ENCODE peak calls at places on chromosomes 2 and 18, in nine cellular contexts. One of them, this sample, is unnamed.

GRCh38 chr2:54258171-54258570 is 2.1 kb upstream of the TSPYL6 start:
- DNase-seq in GM20000: no peak
- DNase-seq in HFF-Myc: no peak
- DNase-seq in BJ: no peak
- DNase-seq in OCI-LY7: no peak
- DNase-seq in IMR-90: peak
- DNase-seq in adrenal gland: no peak
- DNase-seq in dorsolateral prefrontal cortex: no peak
- DNase-seq in K562: no peak
- DNase-seq in this sample: no peak

GRCh38 chr2:165803123-165803760 is 9.2 kb upstream of the GALNT3 start:
- DNase-seq in GM20000: no peak
- DNase-seq in HFF-Myc: no peak
- DNase-seq in BJ: no peak
- DNase-seq in OCI-LY7: no peak
- DNase-seq in IMR-90: peak
- DNase-seq in adrenal gland: no peak
- DNase-seq in dorsolateral prefrontal cortex: no peak
- DNase-seq in K562: no peak
- DNase-seq in this sample: no peak

GRCh38 chr2:201768918-201769317 is 11.8 kb downstream of the ALS2 start:
- DNase-seq in GM20000: no peak
- DNase-seq in HFF-Myc: no peak
- DNase-seq in BJ: no peak
- DNase-seq in OCI-LY7: no peak
- DNase-seq in IMR-90: peak
- DNase-seq in adrenal gland: no peak
- DNase-seq in dorsolateral prefrontal cortex: no peak
- DNase-seq in K562: no peak
- DNase-seq in this sample: no peak

GRCh38 chr18:13452448-13452811 is 233.9 kb downstream of the LDLRAD4 start:
- DNase-seq in GM20000: no peak
- DNase-seq in HFF-Myc: no peak
- DNase-seq in BJ: peak
- DNase-seq in OCI-LY7: no peak
- DNase-seq in IMR-90: peak
- DNase-seq in adrenal gland: peak
- DNase-seq in dorsolateral prefrontal cortex: no peak
- DNase-seq in K562: no peak
- DNase-seq in this sample: no peak

GRCh38 chr2:161552015-161552414 is 72.2 kb upstream of the SLC4A10 start:
- DNase-seq in GM20000: no peak
- DNase-seq in HFF-Myc: no peak
- DNase-seq in BJ: no peak
- DNase-seq in OCI-LY7: no peak
- DNase-seq in IMR-90: no peak
- DNase-seq in adrenal gland: no peak
- DNase-seq in dorsolateral prefrontal cortex: no peak
- DNase-seq in K562: no peak
- DNase-seq in this sample: no peak

GRCh38 chr2:211085056-211085680 is 528.8 kb downstream of the CPS1 start:
- DNase-seq in GM20000: peak
- DNase-seq in HFF-Myc: no peak
- DNase-seq in BJ: no peak
- DNase-seq in OCI-LY7: peak
- DNase-seq in IMR-90: peak
- DNase-seq in adrenal gland: no peak
- DNase-seq in dorsolateral prefrontal cortex: no peak
- DNase-seq in K562: peak
- DNase-seq in this sample: no peak

GRCh38 chr2:72934683-72935610 is 17.6 kb downstream of the EMX1 start:
- DNase-seq in GM20000: peak
- DNase-seq in HFF-Myc: no peak
- DNase-seq in BJ: no peak
- DNase-seq in OCI-LY7: peak
- DNase-seq in IMR-90: no peak
- DNase-seq in adrenal gland: no peak
- DNase-seq in dorsolateral prefrontal cortex: no peak
- DNase-seq in K562: peak
- DNase-seq in this sample: no peak

GRCh38 chr2:37984589-37984988 is 59.5 kb downstream of the RMDN2 start:
- DNase-seq in GM20000: no peak
- DNase-seq in HFF-Myc: no peak
- DNase-seq in BJ: no peak
- DNase-seq in OCI-LY7: no peak
- DNase-seq in IMR-90: peak
- DNase-seq in adrenal gland: no peak
- DNase-seq in dorsolateral prefrontal cortex: no peak
- DNase-seq in K562: no peak
- DNase-seq in this sample: no peak

GRCh38 chr2:226447896-226448295 is 351.7 kb downstream of the IRS1 start:
- DNase-seq in GM20000: no peak
- DNase-seq in HFF-Myc: no peak
- DNase-seq in BJ: no peak
- DNase-seq in OCI-LY7: no peak
- DNase-seq in IMR-90: peak
- DNase-seq in adrenal gland: no peak
- DNase-seq in dorsolateral prefrontal cortex: no peak
- DNase-seq in K562: no peak
- DNase-seq in this sample: no peak

GRCh38 chr2:155547571-155547970 is 785.0 kb downstream of the NR4A2 start:
- DNase-seq in GM20000: no peak
- DNase-seq in HFF-Myc: no peak
- DNase-seq in BJ: no peak
- DNase-seq in OCI-LY7: no peak
- DNase-seq in IMR-90: no peak
- DNase-seq in adrenal gland: no peak
- DNase-seq in dorsolateral prefrontal cortex: no peak
- DNase-seq in K562: no peak
- DNase-seq in this sample: no peak

GRCh38 chr2:237982039-237982725 is 15.4 kb downstream of the UBE2F start:
- DNase-seq in GM20000: no peak
- DNase-seq in HFF-Myc: no peak
- DNase-seq in BJ: no peak
- DNase-seq in OCI-LY7: no peak
- DNase-seq in IMR-90: no peak
- DNase-seq in adrenal gland: no peak
- DNase-seq in dorsolateral prefrontal cortex: no peak
- DNase-seq in K562: no peak
- DNase-seq in this sample: no peak

GRCh38 chr2:237983922-237984321 is 17.1 kb downstream of the UBE2F start:
- DNase-seq in GM20000: no peak
- DNase-seq in HFF-Myc: no peak
- DNase-seq in BJ: no peak
- DNase-seq in OCI-LY7: no peak
- DNase-seq in IMR-90: no peak
- DNase-seq in adrenal gland: no peak
- DNase-seq in dorsolateral prefrontal cortex: no peak
- DNase-seq in K562: no peak
- DNase-seq in this sample: no peak

DNA sequence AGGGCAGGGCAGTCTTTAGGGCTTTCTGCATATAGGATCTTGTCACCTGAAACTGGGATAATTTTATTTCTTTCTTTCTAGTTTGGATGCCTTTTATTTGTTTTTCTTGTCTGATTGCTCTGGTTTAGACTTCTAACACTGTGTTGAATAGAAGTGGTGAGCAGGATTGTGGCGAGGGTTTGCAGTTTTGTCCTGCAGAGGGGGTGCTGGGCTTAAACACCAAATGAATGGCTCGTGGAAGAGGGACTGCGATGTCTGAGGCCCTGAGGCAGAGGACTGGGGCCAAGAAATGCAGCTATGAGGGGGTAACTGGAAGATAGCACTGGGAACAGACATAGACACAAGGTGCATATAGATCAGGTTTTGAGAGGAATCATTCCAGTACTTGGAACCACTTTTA is 20.4 kb downstream of the UBE2F start:
- DNase-seq in GM20000: no peak
- DNase-seq in HFF-Myc: no peak
- DNase-seq in BJ: no peak
- DNase-seq in OCI-LY7: no peak
- DNase-seq in IMR-90: no peak
- DNase-seq in adrenal gland: no peak
- DNase-seq in dorsolateral prefrontal cortex: no peak
- DNase-seq in K562: no peak
- DNase-seq in this sample: no peak
- TF ChIP-seq CTCF in GM20000: no peak
- TF ChIP-seq CTCF in HFF-Myc: peak
- TF ChIP-seq CTCF in BJ: no peak
- TF ChIP-seq CTCF in OCI-LY7: no peak
- TF ChIP-seq CTCF in IMR-90: no peak
- TF ChIP-seq CTCF in adrenal gland: no peak
- TF ChIP-seq CTCF in dorsolateral prefrontal cortex: no peak
- TF ChIP-seq CTCF in K562: no peak
- TF ChIP-seq CTCF in this sample: no peak

GRCh38 chr2:173130521-173131467 is 55.1 kb downstream of the MAP3K20 start:
- DNase-seq in GM20000: no peak
- DNase-seq in HFF-Myc: no peak
- DNase-seq in BJ: no peak
- DNase-seq in OCI-LY7: no peak
- DNase-seq in IMR-90: no peak
- DNase-seq in adrenal gland: no peak
- DNase-seq in dorsolateral prefrontal cortex: no peak
- DNase-seq in K562: no peak
- DNase-seq in this sample: no peak
- TF ChIP-seq CTCF in GM20000: no peak
- TF ChIP-seq CTCF in HFF-Myc: no peak
- TF ChIP-seq CTCF in BJ: no peak
- TF ChIP-seq CTCF in OCI-LY7: no peak
- TF ChIP-seq CTCF in IMR-90: no peak
- TF ChIP-seq CTCF in adrenal gland: no peak
- TF ChIP-seq CTCF in dorsolateral prefrontal cortex: no peak
- TF ChIP-seq CTCF in K562: no peak
- TF ChIP-seq CTCF in this sample: no peak

DNA sequence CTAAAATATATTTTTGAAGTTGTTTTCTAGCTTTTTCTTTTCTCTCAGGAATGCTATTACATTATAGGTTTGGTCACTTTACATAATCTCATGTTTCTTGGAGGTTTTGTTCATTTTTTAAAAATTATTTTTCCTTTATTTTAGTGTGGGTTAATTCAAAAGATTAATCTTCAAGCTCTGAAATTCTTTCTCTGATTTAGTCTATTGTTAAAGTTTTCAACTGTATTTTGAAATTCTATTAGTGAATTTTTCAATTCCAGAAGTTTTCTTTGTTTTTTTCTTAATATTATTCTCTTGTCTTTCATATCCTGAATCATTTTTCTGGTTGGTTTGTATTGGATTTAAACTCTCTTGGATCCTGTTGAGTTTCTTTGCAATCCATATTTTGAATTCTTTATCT is 80.4 kb downstream of the MSTN start:
- DNase-seq in GM20000: no peak
- DNase-seq in HFF-Myc: no peak
- DNase-seq in BJ: no peak
- DNase-seq in OCI-LY7: no peak
- DNase-seq in IMR-90: no peak
- DNase-seq in adrenal gland: no peak
- DNase-seq in dorsolateral prefrontal cortex: no peak
- DNase-seq in K562: no peak
- DNase-seq in this sample: no peak
- TF ChIP-seq CTCF in GM20000: no peak
- TF ChIP-seq CTCF in HFF-Myc: no peak
- TF ChIP-seq CTCF in BJ: no peak
- TF ChIP-seq CTCF in OCI-LY7: no peak
- TF ChIP-seq CTCF in IMR-90: no peak
- TF ChIP-seq CTCF in adrenal gland: no peak
- TF ChIP-seq CTCF in dorsolateral prefrontal cortex: no peak
- TF ChIP-seq CTCF in K562: no peak
- TF ChIP-seq CTCF in this sample: no peak

GRCh38 chr2:68225119-68225632 is 27.2 kb downstream of the PPP3R1 start:
- DNase-seq in GM20000: no peak
- DNase-seq in HFF-Myc: peak
- DNase-seq in BJ: no peak
- DNase-seq in OCI-LY7: peak
- DNase-seq in IMR-90: peak
- DNase-seq in adrenal gland: no peak
- DNase-seq in dorsolateral prefrontal cortex: no peak
- DNase-seq in K562: peak
- DNase-seq in this sample: no peak
- TF ChIP-seq CTCF in GM20000: no peak
- TF ChIP-seq CTCF in HFF-Myc: peak
- TF ChIP-seq CTCF in BJ: no peak
- TF ChIP-seq CTCF in OCI-LY7: peak
- TF ChIP-seq CTCF in IMR-90: peak
- TF ChIP-seq CTCF in adrenal gland: no peak
- TF ChIP-seq CTCF in dorsolateral prefrontal cortex: no peak
- TF ChIP-seq CTCF in K562: peak
- TF ChIP-seq CTCF in this sample: peak

GRCh38 chr2:181570833-181571661 is 85.9 kb downstream of the CERKL start:
- DNase-seq in GM20000: no peak
- DNase-seq in HFF-Myc: no peak
- DNase-seq in BJ: no peak
- DNase-seq in OCI-LY7: no peak
- DNase-seq in IMR-90: peak
- DNase-seq in adrenal gland: no peak
- DNase-seq in dorsolateral prefrontal cortex: no peak
- DNase-seq in K562: no peak
- DNase-seq in this sample: no peak
- TF ChIP-seq CTCF in GM20000: no peak
- TF ChIP-seq CTCF in HFF-Myc: no peak
- TF ChIP-seq CTCF in BJ: peak
- TF ChIP-seq CTCF in OCI-LY7: peak
- TF ChIP-seq CTCF in IMR-90: peak
- TF ChIP-seq CTCF in adrenal gland: no peak
- TF ChIP-seq CTCF in dorsolateral prefrontal cortex: no peak
- TF ChIP-seq CTCF in K562: no peak
- TF ChIP-seq CTCF in this sample: peak

GRCh38 chr2:16405551-16405950 is 260.1 kb downstream of the CYRIA start:
- DNase-seq in GM20000: no peak
- DNase-seq in HFF-Myc: no peak
- DNase-seq in BJ: no peak
- DNase-seq in OCI-LY7: no peak
- DNase-seq in IMR-90: no peak
- DNase-seq in adrenal gland: no peak
- DNase-seq in dorsolateral prefrontal cortex: no peak
- DNase-seq in K562: no peak
- DNase-seq in this sample: no peak
- TF ChIP-seq CTCF in GM20000: no peak
- TF ChIP-seq CTCF in HFF-Myc: no peak
- TF ChIP-seq CTCF in BJ: no peak
- TF ChIP-seq CTCF in OCI-LY7: no peak
- TF ChIP-seq CTCF in IMR-90: no peak
- TF ChIP-seq CTCF in adrenal gland: no peak
- TF ChIP-seq CTCF in dorsolateral prefrontal cortex: no peak
- TF ChIP-seq CTCF in K562: no peak
- TF ChIP-seq CTCF in this sample: no peak

DNA sequence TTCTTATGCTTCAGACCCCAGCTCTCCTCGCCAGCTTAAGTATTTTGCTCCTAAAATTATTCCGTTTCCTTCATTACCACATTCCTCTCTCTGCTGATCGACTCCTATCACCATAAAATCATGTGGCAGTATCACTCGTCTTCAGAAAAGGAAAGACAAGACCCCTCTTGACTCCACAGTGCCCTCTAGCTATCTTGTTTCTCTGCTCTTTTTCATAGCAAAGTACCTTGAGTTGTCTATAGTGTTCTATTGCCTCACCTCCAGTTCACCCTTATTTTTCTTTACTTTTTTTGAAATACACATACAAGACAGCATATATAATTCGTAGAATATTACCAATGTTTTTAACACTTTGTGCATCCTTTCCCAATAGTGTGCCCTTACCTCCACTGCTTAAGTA is 273.2 kb upstream of the SIX3 start:
- DNase-seq in GM20000: peak
- DNase-seq in HFF-Myc: no peak
- DNase-seq in BJ: no peak
- DNase-seq in OCI-LY7: peak
- DNase-seq in IMR-90: no peak
- DNase-seq in adrenal gland: no peak
- DNase-seq in dorsolateral prefrontal cortex: no peak
- DNase-seq in K562: no peak
- DNase-seq in this sample: no peak
- TF ChIP-seq CTCF in GM20000: peak
- TF ChIP-seq CTCF in HFF-Myc: peak
- TF ChIP-seq CTCF in BJ: peak
- TF ChIP-seq CTCF in OCI-LY7: peak
- TF ChIP-seq CTCF in IMR-90: no peak
- TF ChIP-seq CTCF in adrenal gland: no peak
- TF ChIP-seq CTCF in dorsolateral prefrontal cortex: no peak
- TF ChIP-seq CTCF in K562: peak
- TF ChIP-seq CTCF in this sample: no peak

This sample was measured in progenitor cell of endocrine pancreas.